ENCODE peak calls at places on chromosomes 4 and X, in four cellular contexts. Y is HFFc6, A is neural crest cell, P is psoas muscle. R is an unnamed sample.

GRCh38 chr4:129094347-129094746 is 1.0 kb upstream of the SCLT1 start:
- DNase-seq in Y (no peak), A (no peak), P (no peak), R (no peak)

GRCh38 chr4:139736257-139736626 is 70.6 kb downstream of the MGST2 start:
- DNase-seq in Y (no peak), A (no peak), P (no peak), R (no peak)

GRCh38 chr4:112147697-112148096 is 2.4 kb downstream of the FAM241A start:
- DNase-seq in Y (no peak), A (no peak), P (no peak), R (no peak)

GRCh38 chr4:107721436-107722090 is 1.5 kb upstream of the PAPSS1 start:
- DNase-seq in Y (no peak), A (no peak), P (no peak), R (no peak)

GRCh38 chr4:81498046-81498445 is 26.3 kb upstream of the RASGEF1B start:
- DNase-seq in Y (no peak), A (no peak), P (no peak), R (no peak)

GRCh38 chr4:38166082-38166481 is 205.9 kb downstream of the PTTG2 start:
- DNase-seq in Y (no peak), A (no peak), P (no peak), R (no peak)

GRCh38 chr4:171650543-171650942 is 162.7 kb upstream of the GALNTL6 start:
- DNase-seq in Y (no peak), A (peak), P (no peak), R (no peak)

GRCh38 chr4:612749-613125 is 12.6 kb upstream of the PDE6B start:
- DNase-seq in Y (no peak), A (no peak), P (no peak), R (no peak)

GRCh38 chr4:129966175-129966574 is 870.2 kb downstream of the C4orf33 start:
- DNase-seq in Y (no peak), A (no peak), P (no peak), R (no peak)

GRCh38 chrX:87900320-87900908 is 382.8 kb downstream of the KLHL4 start:
- DNase-seq in Y (no peak), A (no peak), P (no peak), R (no peak)

GRCh38 chr4:78560296-78560963 is 8.9 kb downstream of the ANXA3 start:
- DNase-seq in Y (peak), A (no peak), P (no peak), R (no peak)

GRCh38 chr4:1608821-1609500 is 75.2 kb downstream of the FAM53A start:
- DNase-seq in Y (no peak), A (no peak), P (no peak), R (no peak)

GRCh38 chrX:33465137-33465536 is 253.8 kb upstream of the DMD start:
- DNase-seq in Y (no peak), A (no peak), P (no peak), R (no peak)

GRCh38 chr4:186192068-186192751 is 843 bp downstream of the CYP4V2 start:
- DNase-seq in Y (peak), A (no peak), P (no peak), R (no peak)

GRCh38 chr4:4430492-4431195 is 43.7 kb downstream of the NSG1 start:
- DNase-seq in Y (peak), A (peak), P (no peak), R (no peak)

GRCh38 chr4:139208404-139208945 is 31.5 kb upstream of the ELF2 start:
- DNase-seq in Y (peak), A (no peak), P (no peak), R (no peak)

GRCh38 chr4:16896871-16897270 is 1.6 kb downstream of the LDB2 start:
- DNase-seq in Y (peak), A (no peak), P (no peak), R (no peak)

GRCh38 chr4:184657144-184657543 is 7.6 kb downstream of the PRIMPOL start:
- DNase-seq in Y (no peak), A (no peak), P (no peak), R (no peak)

GRCh38 chr4:89539797-89540711 is 232.5 kb upstream of the GPRIN3 start:
- DNase-seq in Y (no peak), A (no peak), P (no peak), R (no peak)

GRCh38 chr4:129561886-129562285 is 465.9 kb downstream of the C4orf33 start:
- DNase-seq in Y (no peak), A (no peak), P (no peak), R (no peak)

GRCh38 chrX:31228415-31228832 is 156.6 kb upstream of the FTHL17 start:
- DNase-seq in Y (peak), A (no peak), P (no peak), R (peak)

GRCh38 chr4:61785766-61786165 is 585.6 kb downstream of the ADGRL3 start:
- DNase-seq in Y (no peak), A (no peak), P (no peak), R (no peak)

GRCh38 chr4:185396724-185397402 is at the start of gene ANKRD37:
- DNase-seq in Y (peak), A (peak), P (peak), R (peak)

GRCh38 chr4:182810103-182810605 is 107.0 kb downstream of the DCTD start:
- DNase-seq in Y (no peak), A (no peak), P (no peak), R (no peak)
- TF ChIP-seq CTCF in Y (no peak), A (peak), P (no peak), R (no peak)

GRCh38 chr4:26788341-26788733 is 72.3 kb upstream of the STIM2 start:
- DNase-seq in Y (no peak), A (no peak), P (no peak), R (no peak)

GRCh38 chr4:26786916-26787315 is 73.7 kb upstream of the STIM2 start:
- DNase-seq in Y (no peak), A (no peak), P (no peak), R (no peak)

GRCh38 chr4:26785766-26786165 is 74.9 kb upstream of the STIM2 start:
- DNase-seq in Y (no peak), A (no peak), P (no peak), R (no peak)

GRCh38 chr4:26789208-26789607 is 71.4 kb upstream of the STIM2 start:
- DNase-seq in Y (peak), A (no peak), P (no peak), R (no peak)

GRCh38 chr4:26787461-26788340 is 72.9 kb upstream of the STIM2 start:
- DNase-seq in Y (peak), A (no peak), P (peak), R (no peak)
- TF ChIP-seq CTCF in Y (peak), A (no peak), P (peak), R (no peak)

GRCh38 chrX:27884654-27885053 is 76.9 kb downstream of the MAGEB10 start:
- DNase-seq in Y (no peak), A (no peak), P (no peak), R (no peak)
- TF ChIP-seq CTCF in Y (no peak), A (no peak), P (no peak), R (no peak)

GRCh38 chr4:152398060-152398459 is 137.8 kb downstream of the FBXW7 start:
- DNase-seq in Y (peak), A (no peak), P (no peak), R (no peak)
- TF ChIP-seq CTCF in Y (peak), A (peak), P (peak), R (no peak)

GRCh38 chrX:26653050-26653449 is 437.1 kb downstream of the MAGEB5 start:
- DNase-seq in Y (no peak), A (no peak), P (no peak), R (no peak)

GRCh38 chrX:26649534-26649933 is 433.6 kb downstream of the MAGEB5 start:
- DNase-seq in Y (no peak), A (peak), P (no peak), R (no peak)

GRCh38 chrX:26651755-26652154 is 435.8 kb downstream of the MAGEB5 start:
- DNase-seq in Y (no peak), A (no peak), P (no peak), R (no peak)
- TF ChIP-seq CTCF in Y (no peak), A (peak), P (no peak), R (no peak)

GRCh38 chr4:88054909-88055308 is 47.5 kb downstream of the PKD2 start:
- DNase-seq in Y (peak), A (peak), P (no peak), R (no peak)
- TF ChIP-seq CTCF in Y (peak), A (peak), P (peak), R (peak)

GRCh38 chrX:10189317-10190268 is 32.8 kb downstream of the CLCN4 start:
- DNase-seq in Y (peak), A (peak), P (peak), R (peak)
- TF ChIP-seq CTCF in Y (peak), A (peak), P (peak), R (peak)